ENCODE peak calls at places on chromosomes 3 and 15, in nine cellular contexts. D is Peyer's patch, C is fibroblast of mammary gland, L is fibroblast of lung, M is uterus, F is pancreas, P is choroid plexus epithelial cell, O is AG10803, J is WTC11. X is an unnamed sample.

GRCh38 chr15:52100807-52101206 is 11.8 kb downstream of the BCL2L10 start:
- DNase-seq in D (peak), P (peak), F (peak), C (peak), O (peak), L (peak), M (peak), J (no peak), X (peak)

GRCh38 chr3:156251424-156251823 is 131.0 kb downstream of the KCNAB1 start:
- DNase-seq in P (no peak), C (no peak), F (no peak), O (no peak), D (no peak), M (no peak), L (no peak), J (no peak), X (no peak)

GRCh38 chr3:197443506-197443905 is 112.3 kb downstream of the BDH1 start:
- DNase-seq in O (no peak), M (no peak), J (no peak), D (no peak), P (no peak), F (no peak), C (no peak), L (no peak), X (no peak)

GRCh38 chr15:89828324-89829145 is 13.9 kb upstream of the ANPEP start:
- DNase-seq in C (peak), P (peak), M (peak), F (no peak), L (peak), D (no peak), J (no peak), O (peak), X (peak)

GRCh38 chr15:41501961-41502786 is 8.5 kb downstream of the ITPKA start:
- DNase-seq in F (no peak), M (no peak), P (peak), L (no peak), D (peak), O (no peak), C (no peak), J (no peak), X (no peak)

GRCh38 chr3:126343675-126344074 is 13.5 kb downstream of the KLF15 start:
- DNase-seq in M (peak), P (no peak), O (no peak), J (peak), L (no peak), D (no peak), F (peak), C (no peak), X (no peak)

GRCh38 chr3:29757054-29757777 is 476.3 kb downstream of the RBMS3 start:
- DNase-seq in P (peak), L (peak), M (no peak), O (peak), C (peak), J (no peak), D (no peak), F (peak), X (no peak)

GRCh38 chr15:93038064-93038705 is 50.8 kb downstream of the RGMA start:
- DNase-seq in J (no peak), L (no peak), C (no peak), D (no peak), P (no peak), O (no peak), F (no peak), M (no peak), X (no peak)

GRCh38 chr3:775178-775885 is 317.5 kb upstream of the CNTN6 start:
- DNase-seq in C (peak), J (no peak), P (no peak), O (no peak), L (no peak), M (no peak), D (no peak), F (no peak), X (no peak)

GRCh38 chr3:63248015-63248414 is 30.1 kb upstream of the SYNPR start:
- DNase-seq in C (no peak), L (no peak), D (no peak), O (no peak), F (no peak), M (no peak), P (no peak), J (no peak), X (no peak)

GRCh38 chr15:52349062-52349700 is 53.6 kb upstream of the MYO5C start:
- DNase-seq in L (peak), P (peak), C (no peak), F (no peak), D (no peak), J (no peak), O (peak), M (no peak), X (no peak)

GRCh38 chr3:108538083-108538482 is 27.7 kb upstream of the MYH15 start:
- DNase-seq in C (no peak), P (no peak), J (no peak), M (no peak), L (no peak), O (no peak), F (no peak), D (no peak), X (no peak)

GRCh38 chr3:98978068-98978811 is 76.7 kb upstream of the DCBLD2 start:
- DNase-seq in C (no peak), P (no peak), F (no peak), L (peak), J (no peak), D (no peak), O (no peak), M (no peak), X (no peak)

GRCh38 chr3:192726386-192726785 is 955 bp downstream of the FGF12 start:
- DNase-seq in J (no peak), L (no peak), P (no peak), C (no peak), M (no peak), D (no peak), F (no peak), O (no peak), X (no peak)

GRCh38 chr15:31098491-31098917 is 3.0 kb downstream of the TRPM1 start:
- DNase-seq in J (no peak), O (no peak), D (no peak), L (no peak), P (no peak), C (no peak), F (no peak), M (no peak), X (no peak)

GRCh38 chr15:64288999-64289398 is 67.0 kb downstream of the CSNK1G1 start:
- DNase-seq in D (no peak), C (peak), F (no peak), J (no peak), L (peak), O (peak), M (no peak), P (no peak), X (no peak)

GRCh38 chr3:66581261-66581660 is 80.4 kb upstream of the LRIG1 start:
- DNase-seq in L (no peak), O (no peak), P (no peak), J (no peak), F (no peak), C (no peak), M (no peak), D (no peak), X (no peak)

GRCh38 chr15:51350723-51351122 is 9.3 kb downstream of the GLDN start:
- DNase-seq in F (no peak), L (no peak), M (no peak), J (no peak), O (no peak), D (no peak), C (no peak), P (no peak), X (no peak)

GRCh38 chr3:72332036-72332435 is 516.2 kb downstream of the SHQ1 start:
- DNase-seq in O (no peak), L (no peak), D (no peak), P (no peak), C (no peak), M (no peak), F (no peak), J (no peak), X (no peak)

GRCh38 chr3:47057212-47057671 is 77.8 kb downstream of the NBEAL2 start:
- DNase-seq in J (no peak), F (no peak), C (peak), M (no peak), P (peak), L (peak), O (peak), D (no peak), X (no peak)

GRCh38 chr3:149215474-149215873 is 6.2 kb downstream of the CP start:
- DNase-seq in F (no peak), O (peak), M (no peak), J (no peak), L (peak), C (no peak), D (no peak), P (peak), X (no peak)

GRCh38 chr3:123883656-123884257 is 375 bp downstream of the MYLK start:
- DNase-seq in P (peak), M (peak), D (no peak), O (peak), J (peak), F (no peak), C (no peak), L (peak), X (no peak)

GRCh38 chr3:71035314-71035713 is 548.2 kb downstream of the FOXP1 start:
- DNase-seq in C (peak), L (peak), F (no peak), P (peak), O (peak), J (no peak), D (no peak), M (no peak), X (no peak)

GRCh38 chr3:58111513-58112184 is 99.1 kb downstream of the DNASE1L3 start:
- DNase-seq in D (no peak), F (peak), O (no peak), M (no peak), P (no peak), L (no peak), C (no peak), J (no peak), X (no peak)

GRCh38 chr3:132641837-132642538 is 17.6 kb downstream of the ACAD11 start:
- DNase-seq in O (peak), M (no peak), L (peak), D (no peak), F (no peak), C (peak), P (peak), J (no peak), X (no peak)

GRCh38 chr3:73820431-73820830 is 195.7 kb upstream of the PDZRN3 start:
- DNase-seq in C (no peak), J (no peak), D (no peak), O (no peak), F (no peak), M (no peak), L (no peak), P (peak), X (no peak)

GRCh38 chr3:113968986-113969385 is 21.2 kb downstream of the ZDHHC23 start:
- DNase-seq in M (no peak), O (peak), D (no peak), C (peak), J (no peak), P (peak), L (peak), F (no peak), X (no peak)

GRCh38 chr3:58683001-58683845 is 16.6 kb upstream of the FAM3D start:
- DNase-seq in D (no peak), J (no peak), P (peak), F (no peak), C (peak), O (peak), L (peak), M (no peak), X (no peak)

GRCh38 chr3:4985330-4986174 is 6.3 kb downstream of the BHLHE40 start:
- DNase-seq in J (no peak), D (no peak), M (peak), F (peak), P (peak), O (peak), C (peak), L (peak), X (no peak)

GRCh38 chr15:43316007-43316968 is 14.1 kb downstream of the LCMT2 start:
- DNase-seq in F (no peak), P (peak), L (no peak), M (peak), C (peak), J (no peak), D (no peak), O (no peak), X (no peak)

GRCh38 chr3:81443948-81444347 is 317.5 kb downstream of the GBE1 start:
- DNase-seq in L (peak), O (peak), D (no peak), C (peak), P (peak), J (no peak), M (no peak), F (no peak), X (no peak)

GRCh38 chr15:99476413-99477222 is 89.2 kb upstream of the MEF2A start:
- DNase-seq in M (peak), P (peak), O (peak), F (no peak), D (peak), C (peak), J (no peak), L (peak), X (peak)

GRCh38 chr15:74317820-74318375 is 49.5 kb downstream of the CYP11A1 start:
- DNase-seq in M (peak), P (peak), O (peak), C (peak), J (no peak), F (peak), L (peak), D (no peak), X (no peak)

GRCh38 chr15:46735115-46735514 is 982.2 kb upstream of the SEMA6D start:
- DNase-seq in J (no peak), F (no peak), P (no peak), M (no peak), O (no peak), L (no peak), C (no peak), D (no peak), X (no peak)

GRCh38 chr15:91948001-91948608 is 94.6 kb downstream of the SLCO3A1 start:
- DNase-seq in M (no peak), P (peak), J (peak), D (no peak), O (peak), C (no peak), L (peak), F (peak), X (no peak)

GRCh38 chr3:170999737-171000242 is 26.7 kb downstream of the SLC2A2 start:
- DNase-seq in M (peak), J (no peak), C (peak), F (peak), P (peak), O (peak), L (peak), D (no peak), X (no peak)

GRCh38 chr3:15427182-15427880 is at the start of the genes EAF1 and METTL6:
- DNase-seq in O (peak), J (peak), C (peak), L (peak), F (peak), D (peak), P (peak), M (peak), X (peak)
- TF ChIP-seq CTCF in O (peak), J (no peak), C (peak), L (no peak), F (no peak), D (no peak), P (peak), M (peak), X (no peak)

DNA sequence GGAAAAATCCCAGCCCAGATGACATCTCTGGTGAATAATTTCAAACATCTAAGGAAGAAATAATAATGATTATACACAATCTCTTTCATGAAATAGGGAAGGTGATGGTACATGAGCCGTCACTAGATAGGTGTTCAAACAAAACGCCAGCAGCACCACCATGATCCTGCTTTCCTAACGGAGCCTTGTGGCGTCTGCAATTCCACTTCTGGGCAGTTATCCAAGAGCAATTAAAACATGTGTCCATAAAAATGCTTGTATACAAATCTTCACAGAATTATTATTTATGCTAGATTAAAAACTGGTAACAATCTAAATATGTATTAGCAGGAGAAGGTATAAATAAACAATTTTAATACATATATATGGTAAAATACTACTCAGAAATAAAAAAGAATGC is 33.7 kb downstream of the RTP4 start:
- DNase-seq in L (no peak), P (no peak), O (no peak), M (no peak), F (no peak), D (no peak), C (peak), J (no peak), X (no peak)
- TF ChIP-seq CTCF in L (no peak), P (no peak), O (no peak), M (no peak), F (no peak), D (no peak), C (no peak), J (no peak), X (no peak)

GRCh38 chr15:57507111-57507510 is 84.6 kb upstream of the MYZAP start:
- DNase-seq in O (no peak), M (no peak), F (no peak), J (no peak), C (no peak), D (no peak), L (no peak), P (no peak), X (no peak)

GRCh38 chr15:57504599-57504940 is 87.1 kb upstream of the MYZAP start:
- DNase-seq in F (peak), O (no peak), M (no peak), D (no peak), L (no peak), P (no peak), C (no peak), J (no peak), X (no peak)

GRCh38 chr15:57505056-57505713 is 86.5 kb upstream of the MYZAP start:
- DNase-seq in M (no peak), D (no peak), J (no peak), C (peak), P (no peak), O (peak), F (peak), L (peak), X (no peak)

GRCh38 chr15:57505949-57506391 is 85.7 kb upstream of the MYZAP start:
- DNase-seq in J (no peak), C (no peak), L (peak), O (peak), F (peak), P (peak), M (peak), D (no peak), X (no peak)

GRCh38 chr15:57506422-57506821 is 85.3 kb upstream of the MYZAP start:
- DNase-seq in L (no peak), O (no peak), J (peak), F (peak), C (no peak), P (no peak), M (no peak), D (no peak), X (no peak)
- TF ChIP-seq CTCF in L (no peak), O (peak), J (no peak), F (no peak), C (peak), P (peak), M (no peak), D (no peak), X (no peak)

DNA sequence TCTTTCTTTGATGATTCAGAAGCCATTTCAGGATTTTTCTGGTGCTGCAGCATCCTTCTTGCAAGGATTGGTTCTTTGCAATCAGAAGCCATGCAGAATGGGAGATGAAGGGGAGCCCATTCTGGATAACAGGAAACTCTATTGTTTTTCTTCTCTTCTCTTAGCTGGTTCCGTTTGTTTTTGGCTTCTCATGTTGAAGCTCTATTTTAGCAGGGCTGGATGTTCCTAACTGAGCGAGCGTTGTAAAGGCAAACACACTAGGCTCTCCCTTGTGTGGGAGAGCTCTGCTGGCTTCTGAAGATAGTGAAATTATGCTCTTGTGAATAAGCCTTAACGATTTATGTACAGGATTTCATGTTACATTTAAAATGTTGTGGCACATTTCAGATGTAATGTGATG is 8.3 kb downstream of the CACNA1D start:
- DNase-seq in C (no peak), P (no peak), L (no peak), M (no peak), F (no peak), O (no peak), J (no peak), D (no peak), X (no peak)
- TF ChIP-seq CTCF in C (no peak), P (no peak), L (no peak), M (no peak), F (no peak), O (no peak), J (no peak), D (no peak), X (no peak)

GRCh38 chr3:152508705-152509104 is 240.0 kb downstream of the MBNL1 start:
- DNase-seq in L (no peak), D (no peak), J (no peak), M (no peak), F (no peak), P (peak), O (no peak), C (peak), X (no peak)
- TF ChIP-seq CTCF in L (no peak), D (no peak), J (no peak), M (peak), F (no peak), P (peak), O (no peak), C (peak), X (peak)